ENCODE peak calls at places on chromosomes 2 and 18, in five cellular contexts. One of them, this sample, is unnamed.

GRCh38 chr2:20190862-20191713 is 33.8 kb downstream of the SDC1 start:
- DNase-seq in psoas muscle: no peak
- DNase-seq in right lobe of liver: peak; percentile 28
- DNase-seq in thyroid gland: no peak
- DNase-seq in K562: no peak
- DNase-seq in this sample: no peak

GRCh38 chr2:27627963-27628766 is 647 bp downstream of the CCDC121 start:
- DNase-seq in psoas muscle: no peak
- DNase-seq in K562: peak; percentile 14
- DNase-seq in right lobe of liver: no peak
- DNase-seq in thyroid gland: no peak
- DNase-seq in this sample: peak; percentile 98

GRCh38 chr18:13292736-13293135 is 74.2 kb downstream of the LDLRAD4 start:
- DNase-seq in thyroid gland: no peak
- DNase-seq in right lobe of liver: no peak
- DNase-seq in K562: no peak
- DNase-seq in psoas muscle: no peak
- DNase-seq in this sample: no peak

GRCh38 chr2:174846941-174847938 is 83.0 kb upstream of the CHRNA1 start:
- DNase-seq in K562: peak; percentile 14
- DNase-seq in psoas muscle: no peak
- DNase-seq in right lobe of liver: no peak
- DNase-seq in thyroid gland: no peak
- DNase-seq in this sample: no peak

GRCh38 chr18:32378705-32379104 is 92.0 kb downstream of the GAREM1 start:
- DNase-seq in thyroid gland: no peak
- DNase-seq in psoas muscle: no peak
- DNase-seq in K562: no peak
- DNase-seq in right lobe of liver: peak; percentile 44
- DNase-seq in this sample: no peak

GRCh38 chr2:111884592-111884964 is 585 bp upstream of the ANAPC1 start:
- DNase-seq in K562: no peak
- DNase-seq in thyroid gland: no peak
- DNase-seq in psoas muscle: no peak
- DNase-seq in right lobe of liver: no peak
- DNase-seq in this sample: no peak

GRCh38 chr2:85273732-85274731 is 53.8 kb downstream of the TGOLN2 start:
- DNase-seq in K562: no peak
- DNase-seq in right lobe of liver: no peak
- DNase-seq in thyroid gland: no peak
- DNase-seq in psoas muscle: peak; percentile 42
- DNase-seq in this sample: no peak

GRCh38 chr2:229733606-229734205 is 19.4 kb upstream of the DNER start:
- DNase-seq in K562: no peak
- DNase-seq in thyroid gland: no peak
- DNase-seq in right lobe of liver: no peak
- DNase-seq in psoas muscle: no peak
- DNase-seq in this sample: no peak

GRCh38 chr2:174195253-174195652 is 53.1 kb downstream of the OLA1 start:
- DNase-seq in right lobe of liver: no peak
- DNase-seq in psoas muscle: no peak
- DNase-seq in K562: no peak
- DNase-seq in thyroid gland: no peak
- DNase-seq in this sample: no peak

GRCh38 chr2:112074506-112074905 is 19.4 kb downstream of the TMEM87B start:
- DNase-seq in thyroid gland: no peak
- DNase-seq in psoas muscle: no peak
- DNase-seq in K562: no peak
- DNase-seq in right lobe of liver: no peak
- DNase-seq in this sample: no peak

GRCh38 chr2:128260239-128261138 is 58.2 kb downstream of the HS6ST1 start:
- DNase-seq in K562: no peak
- DNase-seq in thyroid gland: peak; percentile 35
- DNase-seq in psoas muscle: peak; percentile 68
- DNase-seq in right lobe of liver: no peak
- DNase-seq in this sample: no peak

GRCh38 chr18:12255626-12256026 is 1.5 kb downstream of the CIDEA start:
- DNase-seq in thyroid gland: no peak
- DNase-seq in K562: no peak
- DNase-seq in right lobe of liver: no peak
- DNase-seq in psoas muscle: no peak
- DNase-seq in this sample: no peak

GRCh38 chr2:224025874-224026273 is 13.2 kb downstream of the SERPINE2 start:
- DNase-seq in thyroid gland: no peak
- DNase-seq in psoas muscle: no peak
- DNase-seq in right lobe of liver: no peak
- DNase-seq in K562: peak; percentile 11
- DNase-seq in this sample: no peak

GRCh38 chr18:59517446-59518171 is 158.5 kb upstream of the LMAN1 start:
- DNase-seq in K562: no peak
- DNase-seq in thyroid gland: no peak
- DNase-seq in right lobe of liver: no peak
- DNase-seq in psoas muscle: no peak
- DNase-seq in this sample: no peak

GRCh38 chr2:216661639-216662375 is 28.6 kb downstream of the IGFBP2 start:
- DNase-seq in thyroid gland: no peak
- DNase-seq in psoas muscle: no peak
- DNase-seq in right lobe of liver: peak; percentile 58
- DNase-seq in K562: peak; percentile 24
- DNase-seq in this sample: no peak

GRCh38 chr2:215833531-215834162 is 179.7 kb downstream of the MREG start:
- DNase-seq in thyroid gland: no peak
- DNase-seq in K562: peak; percentile 34
- DNase-seq in psoas muscle: no peak
- DNase-seq in right lobe of liver: no peak
- DNase-seq in this sample: no peak

GRCh38 chr2:64797881-64798590 is 144.3 kb upstream of the SERTAD2 start:
- DNase-seq in right lobe of liver: no peak
- DNase-seq in psoas muscle: no peak
- DNase-seq in K562: no peak
- DNase-seq in thyroid gland: peak; percentile 45
- DNase-seq in this sample: peak; percentile 44

GRCh38 chr2:128293426-128293755 is 25.3 kb downstream of the HS6ST1 start:
- DNase-seq in right lobe of liver: no peak
- DNase-seq in K562: no peak
- DNase-seq in psoas muscle: no peak
- DNase-seq in thyroid gland: no peak
- DNase-seq in this sample: no peak

GRCh38 chr18:59381949-59382348 is 22.9 kb upstream of the LMAN1 start:
- DNase-seq in right lobe of liver: no peak
- DNase-seq in psoas muscle: no peak
- DNase-seq in K562: no peak
- DNase-seq in thyroid gland: no peak
- DNase-seq in this sample: no peak

GRCh38 chr18:23433360-23433759 is 19.7 kb upstream of the RIOK3 start:
- DNase-seq in thyroid gland: no peak
- DNase-seq in K562: peak; percentile 82
- DNase-seq in right lobe of liver: no peak
- DNase-seq in psoas muscle: no peak
- DNase-seq in this sample: no peak

GRCh38 chr2:98868548-98869271 is 67.3 kb downstream of the CRACDL start:
- DNase-seq in right lobe of liver: no peak
- DNase-seq in thyroid gland: no peak
- DNase-seq in K562: no peak
- DNase-seq in psoas muscle: no peak
- DNase-seq in this sample: no peak

GRCh38 chr2:95348609-95349567 is 51.7 kb downstream of the KCNIP3 start:
- DNase-seq in K562: no peak
- DNase-seq in thyroid gland: no peak
- DNase-seq in right lobe of liver: no peak
- DNase-seq in psoas muscle: no peak
- DNase-seq in this sample: no peak

GRCh38 chr18:48968412-48969215 is 17.8 kb upstream of the SMAD7 start:
- DNase-seq in thyroid gland: no peak
- DNase-seq in right lobe of liver: no peak
- DNase-seq in psoas muscle: no peak
- DNase-seq in K562: no peak
- DNase-seq in this sample: no peak

GRCh38 chr2:237593596-237594310 is 3.2 kb upstream of the RAB17 start:
- DNase-seq in K562: no peak
- DNase-seq in right lobe of liver: no peak
- DNase-seq in psoas muscle: no peak
- DNase-seq in thyroid gland: no peak
- DNase-seq in this sample: no peak

DNA sequence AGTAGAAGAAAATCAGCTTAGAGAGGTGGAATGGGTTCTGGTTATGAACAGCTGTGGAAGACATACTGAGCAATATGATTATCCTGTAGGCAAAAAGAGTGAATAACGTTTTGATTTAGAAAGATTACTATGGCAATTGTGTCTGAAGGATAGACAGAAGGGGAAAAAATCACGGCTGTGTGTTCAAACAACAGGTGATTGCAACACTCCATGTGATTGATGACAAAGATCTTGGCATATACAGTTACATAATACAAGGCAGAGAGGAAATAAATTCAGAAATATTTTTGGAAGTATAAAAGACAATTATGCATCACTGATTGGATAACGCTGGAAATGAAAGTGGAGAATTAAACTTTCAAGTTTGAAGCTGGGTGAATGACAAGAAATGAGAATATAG is 58.5 kb upstream of the KCNJ3 start:
- DNase-seq in K562: no peak
- DNase-seq in thyroid gland: no peak
- DNase-seq in psoas muscle: no peak
- DNase-seq in right lobe of liver: no peak
- DNase-seq in this sample: no peak
- H3K4me3 ChIP-seq in K562: no peak overlapping the region
- H3K4me3 ChIP-seq in thyroid gland: no peak overlapping the region
- H3K4me3 ChIP-seq in psoas muscle: no peak overlapping the region
- H3K4me3 ChIP-seq in right lobe of liver: no peak overlapping the region
- H3K4me3 ChIP-seq in this sample: no peak overlapping the region

GRCh38 chr2:130372833-130373807 is 17.3 kb downstream of the PTPN18 start:
- DNase-seq in K562: no peak
- DNase-seq in psoas muscle: no peak
- DNase-seq in right lobe of liver: no peak
- DNase-seq in thyroid gland: no peak
- DNase-seq in this sample: no peak
- TF ChIP-seq CTCF in K562: no peak
- TF ChIP-seq CTCF in psoas muscle: no peak
- TF ChIP-seq CTCF in right lobe of liver: no peak
- TF ChIP-seq CTCF in thyroid gland: no peak
- TF ChIP-seq CTCF in this sample: no peak

DNA sequence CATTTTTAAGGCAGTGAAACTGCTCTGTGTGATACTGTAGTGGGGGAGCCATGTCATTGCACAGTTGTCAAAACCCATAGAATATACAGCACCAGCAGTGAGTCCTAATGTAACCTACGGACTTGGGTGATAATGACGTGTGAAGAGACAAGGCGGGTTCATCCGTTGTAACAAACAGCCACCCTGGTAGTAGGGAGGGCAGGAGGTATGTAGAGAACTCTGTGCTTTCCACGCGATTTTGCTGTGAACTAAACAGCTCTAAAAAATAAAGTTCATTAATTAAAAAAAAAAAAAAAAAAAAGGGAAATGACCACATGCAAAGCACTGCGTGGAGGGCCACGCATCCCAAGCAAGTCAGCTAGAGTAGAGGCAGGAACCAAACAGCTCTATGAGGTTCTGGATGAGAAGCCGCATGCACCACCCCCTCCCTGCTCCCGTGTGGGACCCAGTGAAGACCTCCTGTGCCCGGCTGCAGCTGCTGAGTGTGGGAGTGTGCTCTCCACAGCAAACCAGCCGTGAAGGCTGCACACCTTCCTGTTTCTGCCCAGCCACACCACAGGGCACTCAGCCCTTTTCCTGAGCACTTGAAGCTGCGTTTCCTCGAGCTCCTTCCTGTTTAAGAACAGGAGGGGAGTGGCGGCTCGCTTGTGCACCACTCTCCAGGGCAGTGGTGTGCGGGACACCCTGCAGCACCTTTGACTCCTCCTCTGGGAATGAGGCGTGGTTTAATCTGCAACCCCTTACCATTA is 65.6 kb downstream of the ODC1 start:
- DNase-seq in thyroid gland: peak; percentile 91
- DNase-seq in K562: no peak
- DNase-seq in right lobe of liver: no peak
- DNase-seq in psoas muscle: no peak
- DNase-seq in this sample: no peak
- H3K4me3 ChIP-seq in thyroid gland: no peak overlapping the region
- H3K4me3 ChIP-seq in K562: no peak overlapping the region
- H3K4me3 ChIP-seq in right lobe of liver: no peak overlapping the region
- H3K4me3 ChIP-seq in psoas muscle: no peak overlapping the region
- H3K4me3 ChIP-seq in this sample: no peak overlapping the region

GRCh38 chr2:47783491-47784330 is 766 bp downstream of the MSH6 start:
- DNase-seq in psoas muscle: peak; percentile 59
- DNase-seq in thyroid gland: peak; percentile 73
- DNase-seq in K562: peak; percentile 90
- DNase-seq in right lobe of liver: peak; percentile 78
- DNase-seq in this sample: no peak
- TF ChIP-seq CTCF in psoas muscle: no peak
- TF ChIP-seq CTCF in thyroid gland: no peak
- TF ChIP-seq CTCF in K562: peak; percentile 18
- TF ChIP-seq CTCF in right lobe of liver: no peak
- TF ChIP-seq CTCF in this sample: no peak

DNA sequence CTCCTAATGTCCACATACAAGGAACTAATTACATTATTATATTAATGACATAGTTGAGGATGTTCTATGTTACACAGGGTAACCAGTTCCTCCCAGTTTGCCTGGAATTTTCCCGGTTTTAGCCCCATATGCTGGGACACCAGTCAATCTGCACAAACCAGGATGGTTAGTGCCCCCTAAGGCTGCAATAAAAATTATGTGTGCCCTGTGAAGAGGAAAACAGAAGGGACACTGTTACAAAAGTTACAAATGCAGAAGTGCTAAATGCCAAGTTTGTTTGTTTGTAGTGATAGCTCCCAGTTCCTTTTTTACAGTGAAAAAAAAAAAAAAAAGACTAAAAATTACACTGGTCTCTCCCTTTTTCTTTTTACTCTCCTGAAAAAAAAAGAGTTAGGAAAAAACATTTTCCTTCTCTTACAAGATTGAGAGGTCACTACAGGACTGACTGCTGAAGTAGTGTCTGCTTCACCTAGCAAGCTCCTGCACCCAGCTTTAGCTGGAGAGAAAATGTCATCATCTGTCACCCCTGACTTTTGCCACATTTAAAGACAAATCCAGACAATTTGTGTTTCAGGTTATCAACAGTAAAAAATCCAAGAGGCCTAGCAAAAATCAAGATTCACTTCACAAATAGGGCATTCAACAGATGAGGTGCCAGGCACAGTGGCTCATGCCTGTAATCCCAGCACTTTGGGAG is 3.2 kb downstream of the ANKRD44 start:
- DNase-seq in thyroid gland: no peak
- DNase-seq in psoas muscle: no peak
- DNase-seq in right lobe of liver: no peak
- DNase-seq in K562: no peak
- DNase-seq in this sample: no peak
- H3K4me3 ChIP-seq in thyroid gland: no peak overlapping the region
- H3K4me3 ChIP-seq in psoas muscle: no peak overlapping the region
- H3K4me3 ChIP-seq in right lobe of liver: no peak overlapping the region
- H3K4me3 ChIP-seq in K562: no peak overlapping the region
- H3K4me3 ChIP-seq in this sample: no peak overlapping the region

GRCh38 chr2:102342888-102343287 is 12.7 kb upstream of the IL18R1 start:
- DNase-seq in K562: no peak
- DNase-seq in right lobe of liver: no peak
- DNase-seq in psoas muscle: no peak
- DNase-seq in thyroid gland: peak; percentile 64
- DNase-seq in this sample: no peak
- TF ChIP-seq CTCF in K562: peak; percentile 16
- TF ChIP-seq CTCF in right lobe of liver: no peak
- TF ChIP-seq CTCF in psoas muscle: no peak
- TF ChIP-seq CTCF in thyroid gland: peak; percentile 41
- TF ChIP-seq CTCF in this sample: peak; percentile 7

GRCh38 chr18:79396431-79397287 is 929 bp downstream of the NFATC1 start:
- DNase-seq in thyroid gland: peak; percentile 54
- DNase-seq in right lobe of liver: peak; percentile 70
- DNase-seq in psoas muscle: peak; percentile 66
- DNase-seq in K562: peak; percentile 50
- DNase-seq in this sample: no peak
- H3K4me3 ChIP-seq in thyroid gland: peak overlapping the region; percentile 63
- H3K4me3 ChIP-seq in right lobe of liver: peak overlapping the region; percentile 32
- H3K4me3 ChIP-seq in psoas muscle: peak overlapping the region; percentile 75
- H3K4me3 ChIP-seq in K562: peak overlapping the region; percentile 50
- H3K4me3 ChIP-seq in this sample: peak overlapping the region; percentile 30

This sample was measured in epithelial cell of proximal tubule.